ENCODE peak calls at places on chromosomes 7 and 10, in six cellular contexts. One of them, this sample, is unnamed.

GRCh38 chr10:43928425-43928968 is 279.8 kb upstream of the ZNF32 start:
- DNase-seq in astrocyte of the spinal cord: no peak
- DNase-seq in right cardiac atrium: no peak
- DNase-seq in activated CD8-positive, alpha-beta memory T cell treated with anti-CD3 and anti-CD28 coated beads for 24 hours: no peak
- DNase-seq in Ammon's horn: no peak
- DNase-seq in GM10248: no peak
- DNase-seq in this sample: peak

GRCh38 chr10:49177391-49178355 is 10.5 kb downstream of the TMEM273 start:
- DNase-seq in Ammon's horn: peak
- DNase-seq in activated CD8-positive, alpha-beta memory T cell treated with anti-CD3 and anti-CD28 coated beads for 24 hours: peak
- DNase-seq in right cardiac atrium: peak
- DNase-seq in astrocyte of the spinal cord: peak
- DNase-seq in GM10248: peak
- DNase-seq in this sample: no peak

GRCh38 chr7:130733866-130734524 is at the start of gene KLF14:
- DNase-seq in astrocyte of the spinal cord: peak
- DNase-seq in GM10248: peak
- DNase-seq in right cardiac atrium: peak
- DNase-seq in Ammon's horn: no peak
- DNase-seq in activated CD8-positive, alpha-beta memory T cell treated with anti-CD3 and anti-CD28 coated beads for 24 hours: peak
- DNase-seq in this sample: no peak

GRCh38 chr10:69317175-69318086 is 39.1 kb downstream of the HK1 start:
- DNase-seq in Ammon's horn: no peak
- DNase-seq in activated CD8-positive, alpha-beta memory T cell treated with anti-CD3 and anti-CD28 coated beads for 24 hours: peak
- DNase-seq in astrocyte of the spinal cord: no peak
- DNase-seq in GM10248: peak
- DNase-seq in right cardiac atrium: no peak
- DNase-seq in this sample: no peak

GRCh38 chr10:31619410-31620095 is 300.5 kb downstream of the ZEB1 start:
- DNase-seq in astrocyte of the spinal cord: no peak
- DNase-seq in activated CD8-positive, alpha-beta memory T cell treated with anti-CD3 and anti-CD28 coated beads for 24 hours: no peak
- DNase-seq in GM10248: no peak
- DNase-seq in Ammon's horn: no peak
- DNase-seq in right cardiac atrium: peak
- DNase-seq in this sample: peak

GRCh38 chr7:51209426-51209825 is 107.2 kb downstream of the COBL start:
- DNase-seq in GM10248: no peak
- DNase-seq in right cardiac atrium: no peak
- DNase-seq in Ammon's horn: no peak
- DNase-seq in astrocyte of the spinal cord: no peak
- DNase-seq in activated CD8-positive, alpha-beta memory T cell treated with anti-CD3 and anti-CD28 coated beads for 24 hours: no peak
- DNase-seq in this sample: no peak

GRCh38 chr7:36227223-36227622 is 74.2 kb downstream of the EEPD1 start:
- DNase-seq in activated CD8-positive, alpha-beta memory T cell treated with anti-CD3 and anti-CD28 coated beads for 24 hours: no peak
- DNase-seq in GM10248: no peak
- DNase-seq in right cardiac atrium: peak
- DNase-seq in Ammon's horn: no peak
- DNase-seq in astrocyte of the spinal cord: peak
- DNase-seq in this sample: no peak

GRCh38 chr7:21939136-21939857 is 6.4 kb downstream of the CDCA7L start:
- DNase-seq in Ammon's horn: no peak
- DNase-seq in GM10248: peak
- DNase-seq in activated CD8-positive, alpha-beta memory T cell treated with anti-CD3 and anti-CD28 coated beads for 24 hours: peak
- DNase-seq in astrocyte of the spinal cord: peak
- DNase-seq in right cardiac atrium: no peak
- DNase-seq in this sample: no peak

GRCh38 chr10:103792547-103792946 is 62.8 kb downstream of the SH3PXD2A start:
- DNase-seq in astrocyte of the spinal cord: no peak
- DNase-seq in activated CD8-positive, alpha-beta memory T cell treated with anti-CD3 and anti-CD28 coated beads for 24 hours: no peak
- DNase-seq in GM10248: no peak
- DNase-seq in Ammon's horn: no peak
- DNase-seq in right cardiac atrium: no peak
- DNase-seq in this sample: no peak

GRCh38 chr10:52677087-52677486 is 95.5 kb downstream of the MBL2 start:
- DNase-seq in GM10248: no peak
- DNase-seq in Ammon's horn: no peak
- DNase-seq in right cardiac atrium: no peak
- DNase-seq in activated CD8-positive, alpha-beta memory T cell treated with anti-CD3 and anti-CD28 coated beads for 24 hours: no peak
- DNase-seq in astrocyte of the spinal cord: no peak
- DNase-seq in this sample: no peak

GRCh38 chr10:113475381-113475807 is 77.5 kb upstream of the HABP2 start:
- DNase-seq in activated CD8-positive, alpha-beta memory T cell treated with anti-CD3 and anti-CD28 coated beads for 24 hours: no peak
- DNase-seq in GM10248: no peak
- DNase-seq in right cardiac atrium: no peak
- DNase-seq in astrocyte of the spinal cord: peak
- DNase-seq in Ammon's horn: no peak
- DNase-seq in this sample: no peak

GRCh38 chr10:12191715-12192114 is 4.0 kb downstream of the NUDT5 start:
- DNase-seq in astrocyte of the spinal cord: no peak
- DNase-seq in GM10248: no peak
- DNase-seq in Ammon's horn: peak
- DNase-seq in activated CD8-positive, alpha-beta memory T cell treated with anti-CD3 and anti-CD28 coated beads for 24 hours: no peak
- DNase-seq in right cardiac atrium: no peak
- DNase-seq in this sample: no peak

GRCh38 chr7:55438765-55439525 is 73.8 kb downstream of the LANCL2 start:
- DNase-seq in astrocyte of the spinal cord: peak
- DNase-seq in right cardiac atrium: peak
- DNase-seq in GM10248: no peak
- DNase-seq in Ammon's horn: no peak
- DNase-seq in activated CD8-positive, alpha-beta memory T cell treated with anti-CD3 and anti-CD28 coated beads for 24 hours: no peak
- DNase-seq in this sample: no peak

GRCh38 chr7:20831976-20832375 is 45.3 kb upstream of the SP8 start:
- DNase-seq in right cardiac atrium: no peak
- DNase-seq in Ammon's horn: no peak
- DNase-seq in GM10248: no peak
- DNase-seq in activated CD8-positive, alpha-beta memory T cell treated with anti-CD3 and anti-CD28 coated beads for 24 hours: no peak
- DNase-seq in astrocyte of the spinal cord: no peak
- DNase-seq in this sample: no peak

GRCh38 chr7:80918406-80918805 is 445 bp downstream of the SEMA3C start:
- DNase-seq in activated CD8-positive, alpha-beta memory T cell treated with anti-CD3 and anti-CD28 coated beads for 24 hours: no peak
- DNase-seq in right cardiac atrium: no peak
- DNase-seq in astrocyte of the spinal cord: peak
- DNase-seq in GM10248: peak
- DNase-seq in Ammon's horn: no peak
- DNase-seq in this sample: no peak

GRCh38 chr10:121559321-121559720 is 38.9 kb downstream of the FGFR2 start:
- DNase-seq in Ammon's horn: no peak
- DNase-seq in GM10248: no peak
- DNase-seq in right cardiac atrium: no peak
- DNase-seq in astrocyte of the spinal cord: no peak
- DNase-seq in activated CD8-positive, alpha-beta memory T cell treated with anti-CD3 and anti-CD28 coated beads for 24 hours: no peak
- DNase-seq in this sample: no peak

GRCh38 chr7:75830978-75831377 is 17.4 kb upstream of the CCL24 start:
- DNase-seq in GM10248: no peak
- DNase-seq in Ammon's horn: no peak
- DNase-seq in right cardiac atrium: no peak
- DNase-seq in activated CD8-positive, alpha-beta memory T cell treated with anti-CD3 and anti-CD28 coated beads for 24 hours: no peak
- DNase-seq in astrocyte of the spinal cord: no peak
- DNase-seq in this sample: no peak

GRCh38 chr7:156731651-156732050 is 91.1 kb downstream of the RNF32 start:
- DNase-seq in activated CD8-positive, alpha-beta memory T cell treated with anti-CD3 and anti-CD28 coated beads for 24 hours: no peak
- DNase-seq in GM10248: no peak
- DNase-seq in right cardiac atrium: no peak
- DNase-seq in Ammon's horn: no peak
- DNase-seq in astrocyte of the spinal cord: peak
- DNase-seq in this sample: no peak

GRCh38 chr10:120583424-120584108 is 126.5 kb downstream of the PLPP4 start:
- DNase-seq in GM10248: no peak
- DNase-seq in activated CD8-positive, alpha-beta memory T cell treated with anti-CD3 and anti-CD28 coated beads for 24 hours: no peak
- DNase-seq in astrocyte of the spinal cord: no peak
- DNase-seq in Ammon's horn: no peak
- DNase-seq in right cardiac atrium: no peak
- DNase-seq in this sample: no peak

GRCh38 chr7:106021211-106022067 is 58.4 kb downstream of the CDHR3 start:
- DNase-seq in GM10248: no peak
- DNase-seq in right cardiac atrium: no peak
- DNase-seq in Ammon's horn: no peak
- DNase-seq in activated CD8-positive, alpha-beta memory T cell treated with anti-CD3 and anti-CD28 coated beads for 24 hours: no peak
- DNase-seq in astrocyte of the spinal cord: peak
- DNase-seq in this sample: no peak

GRCh38 chr7:143245123-143245522 is 18.1 kb upstream of the GSTK1 start:
- DNase-seq in right cardiac atrium: no peak
- DNase-seq in Ammon's horn: no peak
- DNase-seq in astrocyte of the spinal cord: peak
- DNase-seq in activated CD8-positive, alpha-beta memory T cell treated with anti-CD3 and anti-CD28 coated beads for 24 hours: no peak
- DNase-seq in GM10248: no peak
- DNase-seq in this sample: no peak

GRCh38 chr7:137146552-137146961 is 197.0 kb downstream of the PTN start:
- DNase-seq in GM10248: no peak
- DNase-seq in right cardiac atrium: no peak
- DNase-seq in Ammon's horn: no peak
- DNase-seq in activated CD8-positive, alpha-beta memory T cell treated with anti-CD3 and anti-CD28 coated beads for 24 hours: no peak
- DNase-seq in astrocyte of the spinal cord: peak
- DNase-seq in this sample: no peak

GRCh38 chr10:112584276-112584675 is 137.3 kb downstream of the VTI1A start:
- DNase-seq in Ammon's horn: no peak
- DNase-seq in GM10248: no peak
- DNase-seq in right cardiac atrium: no peak
- DNase-seq in activated CD8-positive, alpha-beta memory T cell treated with anti-CD3 and anti-CD28 coated beads for 24 hours: no peak
- DNase-seq in astrocyte of the spinal cord: no peak
- DNase-seq in this sample: no peak

GRCh38 chr10:78457804-78458483 is 424.3 kb downstream of the RPS24 start:
- DNase-seq in Ammon's horn: no peak
- DNase-seq in activated CD8-positive, alpha-beta memory T cell treated with anti-CD3 and anti-CD28 coated beads for 24 hours: no peak
- DNase-seq in right cardiac atrium: no peak
- DNase-seq in astrocyte of the spinal cord: peak
- DNase-seq in GM10248: no peak
- DNase-seq in this sample: no peak

GRCh38 chr7:11212816-11213215 is 239.1 kb downstream of the PHF14 start:
- DNase-seq in activated CD8-positive, alpha-beta memory T cell treated with anti-CD3 and anti-CD28 coated beads for 24 hours: no peak
- DNase-seq in right cardiac atrium: no peak
- DNase-seq in GM10248: no peak
- DNase-seq in Ammon's horn: no peak
- DNase-seq in astrocyte of the spinal cord: peak
- DNase-seq in this sample: no peak

GRCh38 chr10:11921800-11922387 is 98.7 kb downstream of the PROSER2 start:
- DNase-seq in right cardiac atrium: no peak
- DNase-seq in activated CD8-positive, alpha-beta memory T cell treated with anti-CD3 and anti-CD28 coated beads for 24 hours: peak
- DNase-seq in Ammon's horn: no peak
- DNase-seq in astrocyte of the spinal cord: no peak
- DNase-seq in GM10248: no peak
- DNase-seq in this sample: no peak

GRCh38 chr10:104548090-104548489 is 93.0 kb upstream of the SORCS3 start:
- DNase-seq in right cardiac atrium: no peak
- DNase-seq in GM10248: no peak
- DNase-seq in activated CD8-positive, alpha-beta memory T cell treated with anti-CD3 and anti-CD28 coated beads for 24 hours: no peak
- DNase-seq in astrocyte of the spinal cord: peak
- DNase-seq in Ammon's horn: no peak
- DNase-seq in this sample: no peak

This sample was measured in coronary artery.